ENCODE peak calls at places on chromosomes 12 and 14, in four cellular contexts. L is A549, B is HepG2, W is H1. E is an unnamed sample.

GRCh38 chr12:72729451-72730010 is 457.4 kb downstream of the TRHDE start:
- DNase-seq in B (no peak), W (no peak), L (no peak), E (no peak)

GRCh38 chr12:85829391-85829790 is 6.8 kb downstream of the RASSF9 start:
- DNase-seq in W (no peak), L (no peak), B (no peak), E (no peak)

GRCh38 chr12:14810953-14811483 is 3.0 kb downstream of the SMCO3 start:
- DNase-seq in W (no peak), B (peak), L (peak), E (no peak)

GRCh38 chr14:68451676-68452387 is 341.0 kb downstream of the ZFP36L1 start:
- DNase-seq in L (peak), B (no peak), W (no peak), E (no peak)

GRCh38 chr14:80498533-80498932 is 287.2 kb upstream of the DIO2 start:
- DNase-seq in B (no peak), L (no peak), W (no peak), E (no peak)

GRCh38 chr12:104896146-104896545 is 61.9 kb downstream of the SLC41A2 start:
- DNase-seq in L (peak), W (no peak), B (peak), E (no peak)

GRCh38 chr14:36151335-36151734 is 25.2 kb downstream of the PTCSC3 start:
- DNase-seq in B (no peak), W (no peak), L (no peak), E (no peak)

GRCh38 chr12:51171884-51172514 is 936 bp downstream of the TFCP2 start:
- DNase-seq in B (peak), L (no peak), W (no peak), E (no peak)

GRCh38 chr12:49622501-49623141 is 740 bp upstream of the PRPF40B start:
- DNase-seq in W (no peak), L (no peak), B (no peak), E (no peak)

GRCh38 chr14:27553820-27554219 is 956.0 kb upstream of the NOVA1 start:
- DNase-seq in W (no peak), L (peak), B (no peak), E (no peak)

GRCh38 chr14:40058916-40059897 is 627.0 kb upstream of the FBXO33 start:
- DNase-seq in L (no peak), W (no peak), B (no peak), E (no peak)

GRCh38 chr14:20690848-20691640 is 2.5 kb downstream of the ANG start:
- DNase-seq in B (peak), W (no peak), L (peak), E (peak)

GRCh38 chr14:96574171-96574632 is 72.0 kb downstream of the PAPOLA start:
- DNase-seq in B (no peak), W (no peak), L (no peak), E (no peak)

GRCh38 chr12:109863961-109864712 is 16.2 kb downstream of the GLTP start:
- DNase-seq in L (peak), B (peak), W (no peak), E (no peak)

GRCh38 chr14:96088131-96088880 is 49.1 kb downstream of the C14orf132 start:
- DNase-seq in B (no peak), L (no peak), W (no peak), E (no peak)

GRCh38 chr12:108616941-108617858 is 16.5 kb downstream of the SELPLG start:
- DNase-seq in L (no peak), B (no peak), W (no peak), E (no peak)

GRCh38 chr12:11785722-11786121 is 136.2 kb downstream of the ETV6 start:
- DNase-seq in W (no peak), L (no peak), B (no peak), E (no peak)

GRCh38 chr14:36279306-36280244 is 40.9 kb downstream of the MBIP start:
- DNase-seq in W (no peak), B (no peak), L (no peak), E (no peak)

GRCh38 chr12:17640615-17641014 is 449.4 kb downstream of the RERGL start:
- DNase-seq in L (no peak), W (no peak), B (no peak), E (no peak)

GRCh38 chr12:112256780-112257179 is 125.5 kb downstream of the HECTD4 start:
- DNase-seq in L (no peak), B (no peak), W (no peak), E (no peak)

GRCh38 chr14:68668531-68668930 is 124.3 kb downstream of the ZFP36L1 start:
- DNase-seq in L (no peak), B (no peak), W (no peak), E (no peak)

GRCh38 chr12:52494518-52494917 is 1.5 kb upstream of the KRT6A start:
- DNase-seq in W (no peak), L (no peak), B (no peak), E (no peak)

GRCh38 chr14:81559385-81559784 is 25.7 kb upstream of the SEL1L start:
- DNase-seq in L (no peak), W (no peak), B (no peak), E (no peak)

GRCh38 chr14:55446833-55447232 is 6.4 kb upstream of the TBPL2 start:
- DNase-seq in L (peak), B (no peak), W (no peak), E (no peak)

GRCh38 chr12:23585782-23586163 is 363.7 kb downstream of the SOX5 start:
- DNase-seq in L (no peak), B (no peak), W (peak), E (no peak)

GRCh38 chr12:57101892-57102695 is 9.1 kb downstream of the STAT6 start:
- DNase-seq in W (no peak), B (peak), L (peak), E (peak)

GRCh38 chr14:71754422-71755095 is 177.7 kb upstream of the RGS6 start:
- DNase-seq in B (no peak), L (no peak), W (no peak), E (no peak)

GRCh38 chr14:71753976-71754375 is 178.3 kb upstream of the RGS6 start:
- DNase-seq in B (no peak), L (no peak), W (no peak), E (no peak)

GRCh38 chr14:71751264-71751663 is 181.0 kb upstream of the RGS6 start:
- DNase-seq in L (no peak), W (no peak), B (no peak), E (peak)

GRCh38 chr14:71753126-71753830 is 179.0 kb upstream of the RGS6 start:
- DNase-seq in B (peak), W (peak), L (peak), E (peak)

GRCh38 chr14:71752111-71752738 is 180.0 kb upstream of the RGS6 start:
- DNase-seq in B (no peak), L (no peak), W (no peak), E (peak)
- TF ChIP-seq PHF8 in B (no peak), L (no peak), W (no peak), E (no peak)

DNA sequence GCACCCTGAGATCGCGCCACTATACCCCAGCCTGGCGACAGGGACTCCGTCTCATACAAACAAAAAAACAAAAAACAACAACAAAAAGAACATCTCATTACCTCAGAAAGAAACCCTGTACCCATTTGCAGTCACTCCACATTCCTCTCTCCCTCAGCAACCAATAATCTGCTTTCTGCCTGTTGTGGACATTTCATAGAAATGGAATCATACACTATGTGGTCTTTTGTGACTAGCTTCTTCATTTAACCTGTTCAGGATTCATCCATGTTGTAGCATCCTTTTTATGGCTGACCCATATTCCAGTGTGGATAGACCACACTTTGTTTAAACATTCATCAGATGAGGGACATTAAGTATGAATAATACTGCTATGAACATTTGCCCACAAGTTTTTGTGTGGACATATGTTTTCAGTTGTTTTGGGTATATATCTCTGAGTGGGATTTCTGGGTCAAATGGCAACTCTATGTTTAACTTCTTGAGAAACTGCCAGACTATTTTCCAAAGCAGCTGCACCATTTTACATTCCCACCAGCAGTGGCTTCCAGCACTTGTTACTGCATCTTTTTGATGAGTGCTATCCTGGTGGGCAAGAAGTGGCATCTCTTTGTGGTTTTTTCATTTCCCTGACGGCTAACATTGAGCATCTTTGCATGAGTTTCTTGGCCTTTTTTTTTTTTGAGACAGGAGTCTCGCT is 5.9 kb upstream of the RCOR1 start:
- DNase-seq in L (no peak), B (no peak), W (no peak), E (no peak)
- TF ChIP-seq PHF8 in L (no peak), B (no peak), W (no peak), E (no peak)

DNA sequence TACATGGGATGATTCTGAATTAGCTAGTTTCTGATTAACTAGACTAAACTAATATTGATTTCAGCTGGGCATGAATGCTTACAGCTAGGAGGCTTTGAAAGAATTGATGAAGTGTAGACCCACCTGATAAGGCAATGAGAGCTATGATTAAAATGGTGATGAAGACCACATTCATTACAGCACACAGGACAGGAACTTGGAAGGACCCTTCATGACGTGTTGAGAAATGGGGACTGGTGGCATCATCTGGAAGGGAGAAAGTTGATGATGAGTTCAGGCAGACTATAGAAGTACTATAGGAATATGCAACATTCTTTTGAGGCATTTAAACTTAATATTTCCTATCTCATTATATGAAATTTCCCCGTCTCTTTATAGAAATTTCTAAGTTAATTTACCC is 4.5 kb downstream of the CD69 start:
- DNase-seq in L (no peak), W (no peak), B (no peak), E (no peak)
- TF ChIP-seq PHF8 in L (no peak), W (no peak), B (no peak), E (no peak)

DNA sequence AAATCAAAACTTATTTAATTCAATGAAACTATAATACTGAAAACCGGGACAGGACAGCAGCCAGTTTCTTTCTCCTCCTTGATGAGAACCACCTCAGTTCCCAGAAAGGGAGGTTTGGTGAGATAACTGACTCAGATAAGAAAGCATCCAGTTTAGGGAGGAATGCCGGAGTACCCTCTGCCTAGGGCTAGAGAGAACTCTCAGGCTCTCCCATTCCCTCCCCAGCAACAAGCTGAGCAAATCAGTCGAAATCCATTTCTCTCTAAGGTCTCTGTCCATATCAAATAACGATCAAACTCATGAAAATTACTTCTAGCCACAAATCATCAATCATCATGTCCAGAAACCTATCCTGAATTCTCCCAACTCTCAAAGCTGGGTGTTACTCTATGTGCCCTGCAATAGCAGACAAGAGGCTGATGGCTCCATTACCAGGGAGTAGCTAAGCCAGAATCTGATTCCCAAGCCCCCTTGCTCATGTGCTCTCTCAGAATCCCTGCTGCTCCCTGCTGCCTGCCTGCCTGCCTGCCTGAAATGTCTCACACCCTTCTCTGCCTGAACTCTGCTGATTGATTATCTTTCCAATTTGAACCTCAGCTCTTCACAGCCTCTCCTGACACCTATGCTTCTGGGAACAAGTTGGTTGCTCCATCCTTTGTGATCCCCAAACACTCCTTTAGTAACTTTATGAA is 49.4 kb downstream of the SLC25A47 start:
- DNase-seq in B (no peak), L (no peak), W (no peak), E (no peak)
- TF ChIP-seq PHF8 in B (no peak), L (no peak), W (no peak), E (no peak)

GRCh38 chr12:7219599-7220243 is 30.2 kb downstream of the PEX5 start:
- DNase-seq in L (peak), W (peak), B (peak), E (peak)
- TF ChIP-seq PHF8 in L (no peak), W (no peak), B (no peak), E (no peak)

GRCh38 chr14:102317564-102318248 is 1.8 kb upstream of the ZNF839 start:
- DNase-seq in B (peak), W (no peak), L (peak), E (peak)
- TF ChIP-seq PHF8 in B (peak), W (no peak), L (peak), E (no peak)

DNA sequence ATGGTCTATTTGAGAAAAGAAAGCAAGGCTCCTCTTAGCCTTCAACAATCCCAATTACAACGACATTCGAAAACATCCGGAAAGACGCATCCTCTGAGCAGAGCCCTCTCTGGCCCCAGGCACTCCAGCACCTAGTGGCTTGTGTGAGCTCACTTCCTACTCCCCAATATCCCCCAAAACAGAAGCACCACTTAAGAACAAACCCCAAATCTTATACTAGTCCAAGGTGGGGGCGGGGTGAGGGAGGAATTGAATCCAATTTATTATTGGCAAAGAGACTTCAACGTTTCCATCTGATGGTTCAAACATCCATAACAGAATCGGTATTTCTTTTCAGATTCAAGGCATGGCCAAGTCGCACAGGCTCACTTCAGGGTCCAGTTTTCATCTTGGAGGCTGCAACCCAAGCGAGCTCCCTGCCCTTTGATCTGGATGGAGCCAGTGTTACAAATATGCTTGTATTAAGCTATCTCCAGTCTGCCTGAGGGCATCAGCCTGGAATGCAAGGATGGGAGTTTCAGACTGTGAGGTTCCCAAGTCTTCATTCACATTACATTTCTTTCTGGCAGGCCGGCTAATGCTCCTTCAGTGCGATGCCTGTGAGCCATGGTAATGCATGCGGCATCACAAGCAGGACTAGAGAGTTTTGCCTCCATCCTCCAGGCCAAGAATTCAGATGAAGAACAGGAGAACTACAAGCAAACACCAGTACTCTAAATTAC is 132.5 kb upstream of the FOXN3 start:
- DNase-seq in B (no peak), L (no peak), W (no peak), E (no peak)
- TF ChIP-seq PHF8 in B (no peak), L (no peak), W (no peak), E (no peak)

GRCh38 chr12:130281157-130281799 is 56.4 kb upstream of the PIWIL1 start:
- DNase-seq in W (peak), L (peak), B (no peak), E (peak)
- TF ChIP-seq PHF8 in W (no peak), L (no peak), B (no peak), E (no peak)

GRCh38 chr12:26274441-26275312 is 79.3 kb downstream of the SSPN start:
- DNase-seq in W (peak), B (peak), L (peak), E (peak)
- TF ChIP-seq PHF8 in W (no peak), B (no peak), L (no peak), E (peak)